ENCODE peak calls at places on chromosome 6, in nine cellular contexts. B, D, N, X, F, T, K, I and V are unnamed samples.

GRCh38 chr6:133953634-133954415 is 801 bp downstream of the TBPL1 start:
- DNase-seq in B (no peak), D (peak; percentile 5), N (no peak), X (no peak), F (no peak), T (peak; percentile 20), K (no peak), I (peak; percentile 23), V (no peak)

GRCh38 chr6:90126178-90126577 is 170.5 kb downstream of the BACH2 start:
- DNase-seq in B (no peak), D (no peak), N (no peak), X (no peak), F (no peak), T (no peak), K (no peak), I (no peak), V (no peak)

GRCh38 chr6:158660331-158660730 is 10.5 kb downstream of the SYTL3 start:
- DNase-seq in B (no peak), D (peak; percentile 47), N (peak; percentile 77), X (no peak), F (no peak), T (peak; percentile 58), K (no peak), I (peak; percentile 59), V (no peak)

GRCh38 chr6:113489946-113490345 is 367.2 kb upstream of the MARCKS start:
- DNase-seq in B (no peak), D (no peak), N (no peak), X (no peak), F (peak; percentile 8), T (no peak), K (no peak), I (no peak), V (no peak)

GRCh38 chr6:167722634-167723309 is 103.9 kb upstream of the AFDN start:
- DNase-seq in B (no peak), D (no peak), N (peak; percentile 40), X (no peak), F (no peak), T (no peak), K (no peak), I (no peak), V (no peak)

GRCh38 chr6:135269399-135270005 is 88.4 kb downstream of the MYB start:
- DNase-seq in B (no peak), D (no peak), N (peak; percentile 72), X (no peak), F (no peak), T (no peak), K (no peak), I (no peak), V (no peak)

GRCh38 chr6:8187209-8187608 is 84.9 kb upstream of the EEF1E1 start:
- DNase-seq in B (no peak), D (no peak), N (no peak), X (no peak), F (no peak), T (no peak), K (no peak), I (no peak), V (no peak)

GRCh38 chr6:144999127-144999526 is 714.0 kb downstream of the UTRN start:
- DNase-seq in B (peak; percentile 11), D (no peak), N (no peak), X (no peak), F (no peak), T (no peak), K (no peak), I (no peak), V (no peak)

GRCh38 chr6:134537146-134537555 is 219.2 kb upstream of the SGK1 start:
- DNase-seq in B (peak; percentile 97), D (peak; percentile 98), N (no peak), X (no peak), F (peak; percentile 95), T (no peak), K (no peak), I (no peak), V (no peak)

GRCh38 chr6:90110971-90111370 is 185.7 kb downstream of the BACH2 start:
- DNase-seq in B (no peak), D (no peak), N (no peak), X (no peak), F (no peak), T (no peak), K (no peak), I (no peak), V (no peak)

GRCh38 chr6:139557547-139557946 is 183.1 kb upstream of the CITED2 start:
- DNase-seq in B (no peak), D (no peak), N (no peak), X (no peak), F (no peak), T (no peak), K (no peak), I (no peak), V (no peak)

GRCh38 chr6:133865680-133866079 is 23.2 kb upstream of the TCF21 start:
- DNase-seq in B (no peak), D (no peak), N (no peak), X (no peak), F (no peak), T (no peak), K (no peak), I (no peak), V (no peak)

GRCh38 chr6:52574709-52575489 is 2.0 kb downstream of the TRAM2 start:
- DNase-seq in B (no peak), D (no peak), N (peak; percentile 90), X (no peak), F (peak; percentile 67), T (peak; percentile 78), K (no peak), I (peak; percentile 79), V (no peak)

GRCh38 chr6:156425374-156425773 is 351.8 kb upstream of the ARID1B start:
- DNase-seq in B (peak; percentile 90), D (no peak), N (no peak), X (no peak), F (peak; percentile 94), T (no peak), K (no peak), I (no peak), V (no peak)

GRCh38 chr6:138229663-138230194 is 11.4 kb upstream of the PBOV1 start:
- DNase-seq in B (no peak), D (no peak), N (no peak), X (no peak), F (no peak), T (no peak), K (no peak), I (no peak), V (no peak)

GRCh38 chr6:14452567-14453527 is 335.3 kb downstream of the CD83 start:
- DNase-seq in B (no peak), D (no peak), N (no peak), X (no peak), F (peak; percentile 47), T (peak; percentile 99), K (no peak), I (no peak), V (no peak)

GRCh38 chr6:158687507-158687906 is 37.7 kb downstream of the SYTL3 start:
- DNase-seq in B (no peak), D (no peak), N (no peak), X (no peak), F (no peak), T (no peak), K (no peak), I (no peak), V (no peak)

DNA sequence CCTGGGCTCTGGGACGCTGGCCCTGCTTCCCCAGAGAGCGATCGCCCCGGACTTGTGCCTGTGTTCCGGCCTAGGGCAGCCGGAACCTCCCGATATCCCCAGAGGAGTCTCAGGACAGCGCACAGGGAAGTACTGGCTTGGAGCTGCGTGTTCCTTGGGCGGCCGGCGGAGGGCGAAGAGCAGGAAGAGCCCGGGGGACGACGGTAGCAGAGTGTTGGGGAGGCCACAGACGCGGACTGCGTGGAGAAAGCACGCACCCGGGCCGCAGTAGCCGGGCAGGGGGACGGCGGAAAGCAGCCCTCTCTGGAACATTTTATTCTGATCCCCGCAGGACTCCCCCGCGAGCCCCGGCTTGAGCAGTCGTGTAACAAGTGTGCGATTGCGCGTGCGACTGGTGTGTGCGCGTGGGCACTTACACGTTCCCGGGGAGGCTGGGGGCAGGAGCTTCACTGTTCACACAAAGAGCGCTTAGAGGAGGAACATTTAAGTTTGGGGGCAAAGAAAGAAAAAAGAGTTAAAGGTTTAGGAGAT is 36.1 kb downstream of the NCR2 start:
- DNase-seq in B (peak; percentile 42), D (no peak), N (no peak), X (peak; percentile 70), F (peak; percentile 68), T (peak; percentile 22), K (peak; percentile 15), I (no peak), V (peak; percentile 68)
- TF ChIP-seq CTCF in B (peak; percentile 35), D (no peak), N (no peak), X (no peak), F (no peak), T (no peak), K (no peak), I (no peak), V (no peak)

GRCh38 chr6:17602888-17603287 is 2.8 kb downstream of the FAM8A1 start:
- DNase-seq in B (no peak), D (no peak), N (no peak), X (no peak), F (no peak), T (no peak), K (no peak), I (no peak), V (no peak)
- TF ChIP-seq CTCF in B (no peak), D (no peak), N (no peak), X (no peak), F (no peak), T (no peak), K (no peak), I (no peak), V (no peak)

GRCh38 chr6:24933868-24934401 is 1.8 kb downstream of the RIPOR2 start:
- DNase-seq in B (no peak), D (peak; percentile 38), N (peak; percentile 70), X (peak; percentile 15), F (no peak), T (peak; percentile 54), K (no peak), I (peak; percentile 74), V (peak; percentile 43)

GRCh38 chr6:24936641-24937317 is 1.0 kb upstream of the RIPOR2 start:
- DNase-seq in B (peak; percentile 58), D (peak; percentile 79), N (no peak), X (no peak), F (peak; percentile 28), T (no peak), K (peak; percentile 78), I (peak; percentile 94), V (no peak)

GRCh38 chr6:24933266-24933665 is 2.5 kb downstream of the RIPOR2 start:
- DNase-seq in B (no peak), D (no peak), N (no peak), X (no peak), F (no peak), T (no peak), K (no peak), I (peak; percentile 47), V (no peak)

GRCh38 chr6:24935323-24935722 is 437 bp downstream of the RIPOR2 start:
- DNase-seq in B (peak; percentile 50), D (no peak), N (no peak), X (no peak), F (peak; percentile 43), T (no peak), K (no peak), I (no peak), V (no peak)

GRCh38 chr6:24935753-24936152 is at the start of gene RIPOR2:
- DNase-seq in B (no peak), D (no peak), N (peak; percentile 87), X (peak; percentile 24), F (no peak), T (peak; percentile 64), K (peak; percentile 58), I (peak; percentile 88), V (peak; percentile 52)
- TF ChIP-seq CTCF in B (no peak), D (no peak), N (no peak), X (no peak), F (no peak), T (peak; percentile 10), K (peak; percentile 37), I (peak; percentile 29), V (no peak)

GRCh38 chr6:35048631-35049083 is 92.5 kb downstream of the TCP11 start:
- DNase-seq in B (peak; percentile 94), D (no peak), N (peak; percentile 65), X (peak; percentile 20), F (peak; percentile 87), T (peak; percentile 76), K (peak; percentile 34), I (no peak), V (no peak)
- TF ChIP-seq CTCF in B (peak; percentile 21), D (no peak), N (no peak), X (no peak), F (peak; percentile 22), T (peak; percentile 53), K (peak; percentile 43), I (peak; percentile 0), V (no peak)